ENCODE peak calls at places on chromosomes 4 and X, in four cellular contexts. T is AG09309, V is GM20000, M is heart left ventricle. Y is an unnamed sample.

GRCh38 chrX:54695816-54696487 is 102.1 kb downstream of the ITIH6 start:
- DNase-seq in T (no peak), V (peak; percentile 25), M (no peak), Y (no peak)

GRCh38 chrX:40646489-40647306 is 663 bp downstream of the CXorf38 start:
- DNase-seq in T (no peak), V (peak; percentile 32), M (peak; percentile 64), Y (no peak)

GRCh38 chr4:112951362-112951962 is 98.0 kb upstream of the ANK2 start:
- DNase-seq in T (no peak), V (peak; percentile 20), M (no peak), Y (no peak)

GRCh38 chr4:182938213-182938645 is 21.0 kb upstream of the DCTD start:
- DNase-seq in T (no peak), V (peak; percentile 75), M (peak; percentile 85), Y (no peak)

GRCh38 chrX:151754042-151754419 is 19.5 kb downstream of the CNGA2 start:
- DNase-seq in T (peak; percentile 55), V (no peak), M (no peak), Y (peak; percentile 55)

GRCh38 chr4:21848001-21848400 is 100.6 kb downstream of the KCNIP4 start:
- DNase-seq in T (no peak), V (no peak), M (no peak), Y (no peak)

GRCh38 chr4:3807861-3808521 is 41.8 kb downstream of the ADRA2C start:
- DNase-seq in T (no peak), V (no peak), M (no peak), Y (no peak)

GRCh38 chr4:15043922-15044321 is 41.6 kb downstream of the CPEB2 start:
- DNase-seq in T (no peak), V (no peak), M (no peak), Y (no peak)

GRCh38 chr4:153725070-153725810 is 34.6 kb downstream of the RNF175 start:
- DNase-seq in T (no peak), V (no peak), M (no peak), Y (no peak)

GRCh38 chr4:185755451-185755850 is 56.5 kb downstream of the SORBS2 start:
- DNase-seq in T (no peak), V (no peak), M (no peak), Y (no peak)

GRCh38 chr4:54942735-54943134 is 182.7 kb downstream of the KDR start:
- DNase-seq in T (no peak), V (no peak), M (no peak), Y (no peak)